ENCODE peak calls at places on chromosome 19, in seven cellular contexts. P is fibroblast of pulmonary artery, Z is GM10248, Y is heart right ventricle, X is transverse colon, K is NB4, A is mesothelial cell of epicardium. O is an unnamed sample.

GRCh38 chr19:5827891-5828660 is 11.4 kb downstream of the FUT6 start:
- DNase-seq in P (peak), Z (peak), Y (peak), X (peak), K (peak), A (peak), O (peak)

GRCh38 chr19:33199441-33200265 is 5.5 kb downstream of the LRP3 start:
- DNase-seq in P (no peak), Z (no peak), Y (no peak), X (no peak), K (peak), A (no peak), O (no peak)

GRCh38 chr19:16893686-16893990 is 4.8 kb downstream of the F2RL3 start:
- DNase-seq in P (no peak), Z (no peak), Y (no peak), X (peak), K (no peak), A (no peak), O (no peak)

GRCh38 chr19:11191273-11191755 is 6.0 kb downstream of the KANK2 start:
- DNase-seq in P (peak), Z (no peak), Y (peak), X (peak), K (no peak), A (no peak), O (peak)

GRCh38 chr19:7924241-7924640 is 1.7 kb downstream of the CTXN1 start:
- DNase-seq in P (no peak), Z (no peak), Y (no peak), X (no peak), K (peak), A (no peak), O (no peak)

GRCh38 chr19:932647-933552 is 7.1 kb downstream of the ARID3A start:
- DNase-seq in P (peak), Z (peak), Y (peak), X (peak), K (peak), A (no peak), O (peak)

GRCh38 chr19:12035220-12036172 is at the start of gene ZNF433:
- DNase-seq in P (peak), Z (peak), Y (peak), X (peak), K (no peak), A (peak), O (peak)

GRCh38 chr19:13079542-13079986 is 23.1 kb downstream of the LYL1 start:
- DNase-seq in P (peak), Z (no peak), Y (no peak), X (peak), K (no peak), A (no peak), O (no peak)

GRCh38 chr19:8085606-8086464 is 33.3 kb downstream of the CCL25 start:
- DNase-seq in P (no peak), Z (no peak), Y (no peak), X (peak), K (peak), A (no peak), O (no peak)

GRCh38 chr19:23318143-23318542 is 67.9 kb upstream of the ZNF724 start:
- DNase-seq in P (no peak), Z (no peak), Y (no peak), X (no peak), K (peak), A (no peak), O (no peak)

GRCh38 chr19:58522709-58523108 is 3.1 kb upstream of the ZBTB45 start:
- DNase-seq in P (no peak), Z (no peak), Y (no peak), X (no peak), K (no peak), A (no peak), O (no peak)

GRCh38 chr19:7230826-7231225 is 63.4 kb downstream of the INSR start:
- DNase-seq in P (no peak), Z (no peak), Y (peak), X (no peak), K (no peak), A (no peak), O (no peak)

GRCh38 chr19:47036233-47036651 is 12.2 kb downstream of the TMEM160 start:
- DNase-seq in P (no peak), Z (no peak), Y (no peak), X (peak), K (peak), A (no peak), O (no peak)

GRCh38 chr19:47035495-47036232 is 12.8 kb downstream of the TMEM160 start:
- DNase-seq in P (peak), Z (peak), Y (peak), X (peak), K (peak), A (peak), O (peak)

GRCh38 chr19:47028372-47028672 is 8.7 kb downstream of the NPAS1 start:
- DNase-seq in P (no peak), Z (no peak), Y (no peak), X (no peak), K (no peak), A (no peak), O (no peak)

GRCh38 chr19:47035127-47035494 is 13.3 kb downstream of the TMEM160 start:
- DNase-seq in P (no peak), Z (no peak), Y (no peak), X (no peak), K (peak), A (no peak), O (no peak)

DNA sequence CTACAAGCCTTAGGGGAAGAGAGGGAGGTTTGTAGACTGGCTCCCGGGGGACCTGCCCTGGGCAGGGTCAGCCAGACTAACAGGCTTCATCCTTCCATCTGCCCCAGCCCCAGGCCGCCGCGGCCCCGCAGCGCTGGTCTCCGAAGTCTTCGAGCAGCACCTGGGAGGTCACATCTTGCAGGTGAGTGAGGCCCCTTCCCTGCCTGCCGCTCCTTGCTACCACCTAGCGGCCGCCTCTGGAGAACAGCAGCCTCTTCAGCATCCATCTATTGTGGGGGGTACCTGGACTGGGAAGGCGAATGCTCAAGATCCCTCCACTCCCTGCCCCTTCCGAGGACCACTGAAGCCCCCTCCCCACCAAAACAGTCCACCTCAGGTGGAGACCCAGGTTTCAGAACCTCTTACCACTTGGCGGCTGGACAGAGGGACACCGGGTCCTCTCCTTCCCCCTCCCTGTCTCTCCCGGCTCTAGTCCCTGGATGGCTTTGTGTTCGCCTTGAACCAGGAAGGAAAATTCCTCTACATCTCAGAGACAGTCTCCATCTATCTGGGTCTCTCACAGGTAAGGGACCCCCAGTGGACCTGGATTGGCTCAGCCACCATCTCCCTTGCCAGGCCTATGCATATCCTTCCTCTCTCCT is 12.7 kb downstream of the NPAS1 start:
- DNase-seq in P (no peak), Z (peak), Y (no peak), X (peak), K (peak), A (peak), O (no peak)
- TF ChIP-seq CTCF in P (peak), Z (peak), Y (peak), X (peak), K (peak), A (peak), O (peak)

GRCh38 chr19:9914315-9915207 is 21.8 kb downstream of the OLFM2 start:
- DNase-seq in P (peak), Z (peak), Y (peak), X (peak), K (peak), A (peak), O (peak)
- TF ChIP-seq CTCF in P (peak), Z (peak), Y (peak), X (peak), K (peak), A (peak), O (peak)

GRCh38 chr19:28486934-28487333 is 726.0 kb downstream of the UQCRFS1 start:
- DNase-seq in P (no peak), Z (no peak), Y (no peak), X (no peak), K (no peak), A (no peak), O (no peak)

GRCh38 chr19:28492201-28492600 is 720.8 kb downstream of the UQCRFS1 start:
- DNase-seq in P (no peak), Z (no peak), Y (no peak), X (no peak), K (no peak), A (no peak), O (no peak)

GRCh38 chr19:28492616-28493015 is 720.3 kb downstream of the UQCRFS1 start:
- DNase-seq in P (no peak), Z (no peak), Y (no peak), X (no peak), K (no peak), A (no peak), O (no peak)

GRCh38 chr19:28488006-28488405 is 724.9 kb downstream of the UQCRFS1 start:
- DNase-seq in P (no peak), Z (no peak), Y (no peak), X (peak), K (no peak), A (no peak), O (no peak)

DNA sequence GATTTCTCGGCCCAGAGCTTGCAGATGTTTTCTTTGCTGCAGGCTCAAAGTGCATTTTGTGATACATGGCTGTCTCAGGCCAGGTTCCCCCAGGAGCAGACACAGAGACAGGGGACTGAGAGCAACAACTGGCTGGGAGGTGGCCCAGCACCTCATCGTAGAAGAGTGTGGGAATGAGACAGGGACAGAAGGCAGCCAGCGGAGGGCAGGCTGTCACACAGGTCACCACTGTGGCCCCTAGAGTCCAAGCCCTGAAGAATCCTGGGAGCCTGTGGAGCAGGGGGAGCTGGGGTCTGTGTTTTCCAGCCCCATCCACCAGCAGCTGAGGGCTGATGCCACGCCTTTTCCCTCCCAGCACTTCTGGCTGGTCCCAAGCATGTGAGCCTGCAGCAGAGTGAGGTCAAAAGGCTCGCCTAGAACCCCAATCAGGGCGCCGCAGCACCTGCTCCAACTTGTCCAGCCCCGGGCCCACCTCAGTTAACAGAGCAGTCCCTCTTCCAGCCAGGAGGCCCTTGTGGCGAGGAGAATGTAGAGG is 723.8 kb downstream of the UQCRFS1 start:
- DNase-seq in P (no peak), Z (no peak), Y (no peak), X (no peak), K (no peak), A (no peak), O (no peak)
- TF ChIP-seq CTCF in P (no peak), Z (no peak), Y (no peak), X (no peak), K (no peak), A (no peak), O (no peak)

GRCh38 chr19:36214388-36215275 is at the start of the genes ZNF146 and ZNF565:
- DNase-seq in P (peak), Z (peak), Y (peak), X (peak), K (peak), A (peak), O (peak)
- TF ChIP-seq CTCF in P (no peak), Z (no peak), Y (no peak), X (peak), K (no peak), A (no peak), O (peak)

DNA sequence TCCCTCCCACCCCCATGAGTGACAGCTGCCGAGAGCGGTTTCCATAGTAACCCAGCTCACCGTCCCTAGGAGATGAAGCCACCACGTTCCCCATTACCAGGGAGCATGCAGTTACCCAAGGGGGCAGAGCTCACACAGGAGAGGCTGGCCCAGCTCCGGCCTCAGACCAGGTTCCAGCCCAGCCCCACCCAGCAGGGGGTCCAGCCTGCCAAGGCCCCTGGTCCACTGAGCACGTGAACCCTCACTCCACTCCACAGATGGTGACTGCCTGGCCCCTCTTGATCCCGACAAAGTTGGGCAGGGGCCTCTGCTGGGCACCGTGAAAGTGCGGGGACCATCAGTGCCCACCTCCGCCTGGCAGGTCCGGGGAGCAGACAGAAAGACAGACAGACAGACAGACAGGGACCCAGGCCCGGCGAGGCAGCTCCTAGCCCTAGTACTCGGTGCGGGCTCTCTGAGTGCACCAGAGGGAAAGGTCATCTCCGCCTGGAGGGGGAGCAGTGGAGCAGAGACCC is 50.7 kb downstream of the CELF5 start:
- DNase-seq in P (no peak), Z (peak), Y (no peak), X (no peak), K (peak), A (no peak), O (no peak)
- TF ChIP-seq CTCF in P (peak), Z (peak), Y (no peak), X (no peak), K (peak), A (no peak), O (no peak)

DNA sequence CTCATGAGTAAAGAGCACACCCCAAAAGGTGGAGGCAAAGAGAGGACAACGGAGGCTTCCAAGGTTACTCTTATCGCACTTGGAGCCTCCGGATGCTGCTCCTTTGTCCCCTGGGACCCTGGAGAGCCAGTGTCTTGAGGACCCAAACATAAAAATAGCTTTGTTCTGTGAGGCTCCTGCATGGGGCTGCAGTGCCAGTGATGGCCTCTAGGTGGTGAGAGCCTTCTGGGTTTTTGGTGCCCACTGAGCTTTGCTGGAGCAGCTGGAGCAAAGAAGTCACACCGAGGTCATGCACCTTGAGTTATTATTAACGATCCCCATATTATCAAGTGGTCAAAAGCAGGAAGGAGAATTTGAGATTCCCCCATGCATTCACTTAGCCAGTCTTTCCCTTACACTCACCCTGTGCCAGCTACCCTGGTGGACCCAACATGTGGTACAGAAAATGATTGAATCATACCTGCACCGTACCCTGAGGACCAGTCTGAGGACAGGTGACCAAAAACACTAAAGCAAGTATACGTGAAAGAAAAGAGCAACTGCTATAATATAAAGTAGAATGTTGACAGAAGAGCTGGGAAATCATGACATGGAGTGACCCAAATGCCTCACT is 41.5 kb downstream of the ZNF682 start:
- DNase-seq in P (no peak), Z (no peak), Y (peak), X (peak), K (peak), A (no peak), O (no peak)
- TF ChIP-seq CTCF in P (peak), Z (no peak), Y (peak), X (peak), K (peak), A (peak), O (peak)

DNA sequence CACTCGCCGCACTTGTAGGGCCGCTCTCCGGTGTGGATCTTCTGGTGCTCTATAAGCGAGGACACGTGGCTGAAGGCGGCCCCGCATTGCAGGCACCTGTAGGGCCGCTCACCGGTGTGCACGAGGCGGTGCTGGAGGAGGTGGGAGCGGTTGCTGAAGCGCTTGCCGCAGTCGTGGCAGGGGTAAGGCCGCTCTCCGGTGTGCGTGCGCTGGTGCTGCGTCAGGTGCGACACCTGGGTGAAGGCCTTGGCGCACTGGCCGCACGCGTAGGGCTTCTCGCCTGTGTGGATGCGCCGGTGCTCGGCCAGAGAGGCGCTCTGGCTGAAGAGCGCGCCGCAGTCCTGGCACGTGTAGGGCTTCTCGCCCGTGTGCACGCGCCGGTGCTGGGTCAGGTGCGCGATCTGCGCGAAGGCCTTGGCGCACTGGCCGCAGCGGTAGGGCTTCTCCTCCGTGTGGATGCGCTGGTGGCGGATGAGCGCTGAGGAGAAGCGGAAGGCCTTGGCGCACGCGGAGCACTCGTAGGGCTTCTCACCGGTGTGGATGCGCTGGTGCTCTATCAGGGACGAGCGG is 7.5 kb downstream of the ZNF835 start:
- DNase-seq in P (no peak), Z (no peak), Y (no peak), X (no peak), K (no peak), A (no peak), O (no peak)
- TF ChIP-seq CTCF in P (no peak), Z (no peak), Y (no peak), X (no peak), K (no peak), A (no peak), O (no peak)

GRCh38 chr19:14405380-14405757 is 13.8 kb downstream of the DDX39A start:
- DNase-seq in P (no peak), Z (no peak), Y (no peak), X (no peak), K (peak), A (no peak), O (no peak)
- TF ChIP-seq CTCF in P (no peak), Z (no peak), Y (no peak), X (no peak), K (no peak), A (no peak), O (no peak)

DNA sequence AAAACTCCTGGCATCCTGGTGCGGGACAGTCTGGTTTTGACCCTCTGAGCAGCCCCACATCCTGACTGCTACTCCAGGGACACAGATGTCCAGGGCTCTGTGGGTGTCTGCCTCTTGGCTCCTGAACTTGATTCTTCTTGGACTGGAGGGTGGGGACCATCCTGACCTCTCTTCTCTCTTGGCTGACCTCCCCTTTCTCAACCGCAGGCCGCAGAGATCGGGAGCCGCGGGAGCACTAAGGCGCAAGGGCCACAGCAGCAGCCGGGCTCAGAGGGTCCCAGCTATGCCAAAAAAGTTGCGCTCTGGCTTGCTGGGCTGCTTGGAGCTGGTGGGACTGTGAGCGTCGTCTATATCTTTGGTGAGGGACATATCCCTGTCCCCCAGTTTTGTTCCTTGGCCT is 1.0 kb downstream of the TIMM50 start:
- DNase-seq in P (no peak), Z (no peak), Y (no peak), X (no peak), K (no peak), A (no peak), O (no peak)
- TF ChIP-seq CTCF in P (no peak), Z (no peak), Y (no peak), X (no peak), K (no peak), A (no peak), O (no peak)

GRCh38 chr19:46748325-46749109 is 2.3 kb upstream of the STRN4 start:
- DNase-seq in P (peak), Z (peak), Y (peak), X (peak), K (peak), A (peak), O (peak)

GRCh38 chr19:46755853-46756543 is 9.7 kb upstream of the STRN4 start:
- DNase-seq in P (no peak), Z (no peak), Y (no peak), X (no peak), K (no peak), A (no peak), O (no peak)

GRCh38 chr19:46755077-46755852 is 9.0 kb upstream of the STRN4 start:
- DNase-seq in P (peak), Z (no peak), Y (no peak), X (no peak), K (no peak), A (no peak), O (peak)

GRCh38 chr19:46756544-46756888 is 10.3 kb upstream of the STRN4 start:
- DNase-seq in P (no peak), Z (no peak), Y (no peak), X (no peak), K (no peak), A (no peak), O (no peak)

GRCh38 chr19:46753420-46754155 is 7.3 kb upstream of the STRN4 start:
- DNase-seq in P (no peak), Z (peak), Y (no peak), X (peak), K (peak), A (no peak), O (no peak)
- TF ChIP-seq CTCF in P (peak), Z (peak), Y (peak), X (peak), K (peak), A (peak), O (peak)